ENCODE peak calls at places on chromosome 6, in eight cellular contexts. X is CD8-positive, alpha-beta T cell; U is astrocyte of the spinal cord; R is ovary; Q is GM06990; V is tibial nerve; W is GM23338; M is astrocyte. J is an unnamed sample.

GRCh38 chr6:109441069-109441816 is 719 bp downstream of the SMPD2 start:
- DNase-seq in X (peak; percentile 40), U (peak; percentile 53), R (peak; percentile 60), Q (no peak), V (no peak), W (peak; percentile 83), M (peak; percentile 36), J (peak; percentile 67)

GRCh38 chr6:148414836-148415235 is 72.2 kb downstream of the SASH1 start:
- DNase-seq in X (no peak), U (peak; percentile 74), R (no peak), Q (no peak), V (no peak), W (no peak), M (peak; percentile 85), J (peak; percentile 71)

GRCh38 chr6:53581161-53581560 is 36.3 kb upstream of the GCLC start:
- DNase-seq in X (no peak), U (peak; percentile 73), R (no peak), Q (no peak), V (no peak), W (no peak), M (peak; percentile 90), J (peak; percentile 54)

GRCh38 chr6:81763051-81763450 is 10.6 kb upstream of the TENT5A start:
- DNase-seq in X (no peak), U (no peak), R (no peak), Q (no peak), V (no peak), W (no peak), M (no peak), J (no peak)

GRCh38 chr6:145099713-145100112 is 635.6 kb downstream of the EPM2A start:
- DNase-seq in X (no peak), U (no peak), R (no peak), Q (no peak), V (no peak), W (no peak), M (no peak), J (peak; percentile 74)

GRCh38 chr6:1856381-1856780 is 246.7 kb downstream of the FOXC1 start:
- DNase-seq in X (no peak), U (peak; percentile 72), R (no peak), Q (peak; percentile 15), V (peak; percentile 30), W (no peak), M (peak; percentile 17), J (peak; percentile 52)

GRCh38 chr6:35634316-35634715 is 54.4 kb downstream of the FKBP5 start:
- DNase-seq in X (no peak), U (no peak), R (no peak), Q (no peak), V (no peak), W (no peak), M (no peak), J (no peak)

GRCh38 chr6:132235596-132236280 is 165.5 kb downstream of the MOXD1 start:
- DNase-seq in X (no peak), U (no peak), R (no peak), Q (no peak), V (no peak), W (no peak), M (peak; percentile 32), J (no peak)

GRCh38 chr6:10028202-10028601 is 386.7 kb downstream of the TFAP2A start:
- DNase-seq in X (no peak), U (no peak), R (no peak), Q (no peak), V (no peak), W (no peak), M (no peak), J (no peak)

GRCh38 chr6:10033223-10033829 is 381.5 kb downstream of the TFAP2A start:
- DNase-seq in X (no peak), U (peak; percentile 1), R (no peak), Q (no peak), V (no peak), W (peak; percentile 24), M (peak; percentile 35), J (peak; percentile 72)

DNA sequence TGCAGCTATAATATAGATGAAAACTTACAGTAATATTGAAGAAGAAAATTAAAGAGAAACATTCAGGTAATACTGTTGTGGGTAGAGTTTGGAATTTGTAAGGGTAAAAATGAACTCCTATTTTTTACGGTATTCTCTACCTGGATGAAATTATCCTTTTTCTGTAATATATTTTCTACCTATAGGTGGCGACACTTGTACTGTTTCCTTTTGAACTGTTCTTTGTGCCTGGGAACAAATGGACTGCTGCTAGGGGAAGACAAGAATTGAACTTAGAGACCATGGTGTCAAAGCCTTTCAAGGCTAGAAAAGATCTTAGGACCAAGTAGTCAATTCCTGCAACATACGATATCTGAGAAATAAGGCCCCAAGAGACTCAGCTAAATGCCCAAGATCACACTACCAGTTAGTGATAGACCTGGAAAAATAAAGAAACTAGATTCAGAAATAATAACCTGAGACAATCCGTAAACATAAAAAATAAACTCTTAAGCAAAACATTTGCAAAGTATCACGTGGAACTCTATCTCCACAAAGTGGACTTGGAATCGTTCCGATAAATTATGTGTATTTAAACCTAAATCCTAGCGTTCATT is 383.8 kb downstream of the TFAP2A start:
- DNase-seq in X (no peak), U (no peak), R (no peak), Q (no peak), V (no peak), W (peak; percentile 79), M (no peak), J (peak; percentile 45)
- TF ChIP-seq CTCF in X (no peak), U (no peak), R (no peak), Q (peak; percentile 52), V (peak; percentile 60), W (peak; percentile 72), M (peak; percentile 13), J (peak; percentile 55)

GRCh38 chr6:34556493-34556892 is 364 bp upstream of the SPDEF start:
- DNase-seq in X (no peak), U (no peak), R (no peak), Q (no peak), V (no peak), W (no peak), M (no peak), J (no peak)
- H3K4me3 ChIP-seq in X (no peak overlapping the region), U (no peak overlapping the region), R (no peak overlapping the region), Q (no peak overlapping the region), V (no peak overlapping the region), W (no peak overlapping the region), M (no peak overlapping the region), J (no peak overlapping the region)

DNA sequence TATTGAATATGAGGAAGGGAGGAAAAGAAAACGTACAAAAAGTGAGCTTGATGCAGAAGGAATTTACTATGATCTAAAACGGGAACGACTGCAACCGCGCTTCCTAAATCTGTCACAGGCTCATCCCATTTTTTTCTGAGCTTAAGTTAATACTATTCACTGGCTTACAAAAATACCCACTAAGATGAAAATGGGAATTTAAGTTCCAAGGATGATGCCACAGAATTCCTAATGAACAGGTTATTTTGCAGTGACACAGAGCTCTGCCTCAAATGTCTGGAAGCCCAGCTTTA is 72.8 kb downstream of the FYN start:
- DNase-seq in X (no peak), U (no peak), R (no peak), Q (no peak), V (no peak), W (no peak), M (no peak), J (no peak)
- TF ChIP-seq CTCF in X (no peak), U (no peak), R (no peak), Q (no peak), V (no peak), W (no peak), M (no peak), J (no peak)

GRCh38 chr6:11043552-11043960 is 549 bp downstream of the ELOVL2 start:
- DNase-seq in X (no peak), U (no peak), R (no peak), Q (peak; percentile 24), V (no peak), W (peak; percentile 44), M (no peak), J (no peak)
- H3K4me3 ChIP-seq in X (no peak overlapping the region), U (peak overlapping the region; percentile 23), R (peak overlapping the region; percentile 34), Q (peak overlapping the region; percentile 33), V (peak overlapping the region; percentile 41), W (peak overlapping the region; percentile 70), M (peak overlapping the region; percentile 55), J (no peak overlapping the region)

DNA sequence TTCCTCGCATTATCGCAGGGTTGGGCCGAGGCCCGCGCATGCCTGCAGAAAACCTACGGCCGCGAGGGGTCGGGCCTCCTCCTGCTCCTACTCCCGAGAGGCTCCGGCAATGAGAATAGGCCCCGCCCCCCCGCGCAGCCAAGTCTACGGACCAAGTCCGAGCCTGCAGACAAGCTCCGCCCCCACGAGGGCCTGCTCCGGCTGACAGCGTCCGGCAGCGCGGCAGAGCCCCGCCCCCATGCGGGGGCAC is 3.1 kb upstream of the GPSM3 start:
- DNase-seq in X (peak; percentile 100), U (peak; percentile 100), R (peak; percentile 100), Q (peak; percentile 100), V (peak; percentile 100), W (peak; percentile 100), M (peak; percentile 97), J (peak; percentile 100)
- TF ChIP-seq CTCF in X (peak; percentile 10), U (peak; percentile 54), R (peak; percentile 91), Q (peak; percentile 5), V (peak; percentile 19), W (no peak), M (no peak), J (peak; percentile 60)

GRCh38 chr6:159042824-159043181 is 2.0 kb downstream of the TAGAP start:
- DNase-seq in X (no peak), U (no peak), R (no peak), Q (no peak), V (no peak), W (no peak), M (no peak), J (no peak)

GRCh38 chr6:159044899-159045727 is at the start of gene TAGAP:
- DNase-seq in X (peak; percentile 85), U (no peak), R (no peak), Q (peak; percentile 77), V (peak; percentile 59), W (no peak), M (no peak), J (peak; percentile 12)

GRCh38 chr6:159043986-159044385 is 805 bp downstream of the TAGAP start:
- DNase-seq in X (peak; percentile 33), U (no peak), R (no peak), Q (no peak), V (no peak), W (no peak), M (no peak), J (no peak)

GRCh38 chr6:159042003-159042823 is 2.6 kb downstream of the TAGAP start:
- DNase-seq in X (peak; percentile 74), U (peak; percentile 47), R (peak; percentile 50), Q (peak; percentile 47), V (no peak), W (peak; percentile 97), M (peak; percentile 20), J (peak; percentile 85)

GRCh38 chr6:159043236-159043635 is 1.6 kb downstream of the TAGAP start:
- DNase-seq in X (no peak), U (no peak), R (no peak), Q (no peak), V (no peak), W (no peak), M (no peak), J (no peak)
- H3K4me3 ChIP-seq in X (peak overlapping the region; percentile 63), U (no peak overlapping the region), R (no peak overlapping the region), Q (peak overlapping the region; percentile 81), V (peak overlapping the region; percentile 45), W (no peak overlapping the region), M (no peak overlapping the region), J (no peak overlapping the region)